ENCODE peak calls at places on chromosomes 2 and 18, in five cellular contexts. V is myocyte; D is NCI-H2029; G is activated CD8-positive, alpha-beta memory T cell treated with anti-CD3 and anti-CD28 coated beads, Interleukin-2, amount 50 U/mL, for 4 hours; Y is kidney glomerular epithelial cell. T is an unnamed sample.

GRCh38 chr2:231928481-231928880 is 2.3 kb upstream of the NPPC start:
- DNase-seq in G (no peak), V (no peak), D (no peak), Y (no peak), T (no peak)

GRCh38 chr2:39602616-39603015 is 63.1 kb upstream of the TMEM178A start:
- DNase-seq in G (no peak), V (peak; percentile 58), Y (no peak), D (no peak), T (no peak)

GRCh38 chr2:62205554-62205953 is 9.6 kb downstream of the B3GNT2 start:
- DNase-seq in V (no peak), D (no peak), Y (no peak), G (no peak), T (no peak)

GRCh38 chr2:29130295-29130694 is 15.1 kb downstream of the CLIP4 start:
- DNase-seq in Y (peak; percentile 85), V (peak; percentile 68), G (no peak), D (no peak), T (peak; percentile 81)

GRCh38 chr2:239961662-239962220 is 63.4 kb downstream of the NDUFA10 start:
- DNase-seq in V (no peak), G (no peak), D (no peak), Y (no peak), T (no peak)

GRCh38 chr2:121211689-121212151 is 73.3 kb downstream of the TFCP2L1 start:
- DNase-seq in D (no peak), G (no peak), V (no peak), Y (no peak), T (peak; percentile 18)

GRCh38 chr18:49619792-49620191 is 57.9 kb downstream of the LIPG start:
- DNase-seq in G (no peak), V (no peak), Y (no peak), D (no peak), T (peak; percentile 39)

GRCh38 chr2:240627736-240628506 is 2.6 kb downstream of the GPR35 start:
- DNase-seq in V (no peak), D (no peak), G (peak; percentile 12), Y (no peak), T (no peak)

GRCh38 chr18:60668583-60668982 is 296.0 kb upstream of the MC4R start:
- DNase-seq in D (no peak), V (no peak), Y (no peak), G (no peak), T (no peak)

GRCh38 chr2:107591541-107591940 is 235.2 kb upstream of the RGPD4 start:
- DNase-seq in Y (peak; percentile 23), D (no peak), V (peak; percentile 21), G (no peak), T (no peak)

GRCh38 chr2:218476676-218477075 is 57.8 kb downstream of the VIL1 start:
- DNase-seq in V (no peak), G (no peak), Y (no peak), D (no peak), T (no peak)